ENCODE peak calls at places on chromosomes 13 and 19, in nine cellular contexts. One of them, this sample, is unnamed.

GRCh38 chr13:44421853-44422525 is 48.4 kb downstream of the SERP2 start:
- DNase-seq in uterus: no peak
- DNase-seq in ovary: no peak
- DNase-seq in IMR-90: no peak
- DNase-seq in Peyer's patch: no peak
- DNase-seq in thyroid gland: no peak
- DNase-seq in A549: no peak
- DNase-seq in adrenal gland: no peak
- DNase-seq in upper lobe of left lung: no peak
- DNase-seq in this sample: no peak

GRCh38 chr13:112457485-112457884 is 81.3 kb downstream of the SPACA7 start:
- DNase-seq in uterus: no peak
- DNase-seq in ovary: no peak
- DNase-seq in IMR-90: no peak
- DNase-seq in Peyer's patch: no peak
- DNase-seq in thyroid gland: no peak
- DNase-seq in A549: no peak
- DNase-seq in adrenal gland: no peak
- DNase-seq in upper lobe of left lung: peak; percentile 12
- DNase-seq in this sample: no peak

GRCh38 chr19:2902590-2903218 is 2.0 kb downstream of the ZNF57 start:
- DNase-seq in uterus: no peak
- DNase-seq in ovary: no peak
- DNase-seq in IMR-90: no peak
- DNase-seq in Peyer's patch: no peak
- DNase-seq in thyroid gland: no peak
- DNase-seq in A549: no peak
- DNase-seq in adrenal gland: no peak
- DNase-seq in upper lobe of left lung: no peak
- DNase-seq in this sample: no peak

GRCh38 chr19:10752237-10752912 is 34.5 kb downstream of the DNM2 start:
- DNase-seq in uterus: no peak
- DNase-seq in ovary: no peak
- DNase-seq in IMR-90: no peak
- DNase-seq in Peyer's patch: no peak
- DNase-seq in thyroid gland: no peak
- DNase-seq in A549: no peak
- DNase-seq in adrenal gland: peak; percentile 20
- DNase-seq in upper lobe of left lung: no peak
- DNase-seq in this sample: no peak

GRCh38 chr19:6678690-6679109 is 8.7 kb upstream of the TNFSF14 start:
- DNase-seq in uterus: no peak
- DNase-seq in ovary: no peak
- DNase-seq in IMR-90: no peak
- DNase-seq in Peyer's patch: no peak
- DNase-seq in thyroid gland: no peak
- DNase-seq in A549: no peak
- DNase-seq in adrenal gland: no peak
- DNase-seq in upper lobe of left lung: no peak
- DNase-seq in this sample: no peak

GRCh38 chr19:54418030-54418929 is 3.0 kb downstream of the TTYH1 start:
- DNase-seq in uterus: no peak
- DNase-seq in ovary: no peak
- DNase-seq in IMR-90: peak; percentile 19
- DNase-seq in Peyer's patch: no peak
- DNase-seq in thyroid gland: no peak
- DNase-seq in A549: no peak
- DNase-seq in adrenal gland: no peak
- DNase-seq in upper lobe of left lung: no peak
- DNase-seq in this sample: no peak

GRCh38 chr19:7928741-7929701 is 3.1 kb upstream of the CTXN1 start:
- DNase-seq in uterus: peak; percentile 88
- DNase-seq in ovary: peak; percentile 84
- DNase-seq in IMR-90: peak; percentile 88
- DNase-seq in Peyer's patch: no peak
- DNase-seq in thyroid gland: peak; percentile 39
- DNase-seq in A549: peak; percentile 43
- DNase-seq in adrenal gland: peak; percentile 70
- DNase-seq in upper lobe of left lung: no peak
- DNase-seq in this sample: no peak

GRCh38 chr19:55152017-55152416 is 3.0 kb upstream of the TNNT1 start:
- DNase-seq in uterus: no peak
- DNase-seq in ovary: no peak
- DNase-seq in IMR-90: no peak
- DNase-seq in Peyer's patch: no peak
- DNase-seq in thyroid gland: no peak
- DNase-seq in A549: no peak
- DNase-seq in adrenal gland: no peak
- DNase-seq in upper lobe of left lung: no peak
- DNase-seq in this sample: no peak

GRCh38 chr19:3363841-3364500 is 2.4 kb upstream of the NFIC start:
- DNase-seq in uterus: no peak
- DNase-seq in ovary: peak; percentile 37
- DNase-seq in IMR-90: no peak
- DNase-seq in Peyer's patch: no peak
- DNase-seq in thyroid gland: no peak
- DNase-seq in A549: no peak
- DNase-seq in adrenal gland: peak; percentile 31
- DNase-seq in upper lobe of left lung: no peak
- DNase-seq in this sample: no peak

GRCh38 chr19:35963514-35963913 is 27.3 kb downstream of the LRFN3 start:
- DNase-seq in uterus: no peak
- DNase-seq in ovary: peak; percentile 59
- DNase-seq in IMR-90: peak; percentile 56
- DNase-seq in Peyer's patch: no peak
- DNase-seq in thyroid gland: peak; percentile 20
- DNase-seq in A549: peak; percentile 70
- DNase-seq in adrenal gland: peak; percentile 58
- DNase-seq in upper lobe of left lung: no peak
- DNase-seq in this sample: no peak

GRCh38 chr19:27793128-27793643 is 1419.8 kb downstream of the UQCRFS1 start:
- DNase-seq in uterus: peak; percentile 60
- DNase-seq in ovary: no peak
- DNase-seq in IMR-90: peak; percentile 58
- DNase-seq in Peyer's patch: peak; percentile 81
- DNase-seq in thyroid gland: peak; percentile 86
- DNase-seq in A549: peak; percentile 97
- DNase-seq in adrenal gland: peak; percentile 68
- DNase-seq in upper lobe of left lung: peak; percentile 87
- DNase-seq in this sample: peak; percentile 88

GRCh38 chr19:16076958-16077611 is 790 bp downstream of the TPM4 start:
- DNase-seq in uterus: peak; percentile 61
- DNase-seq in ovary: peak; percentile 77
- DNase-seq in IMR-90: no peak
- DNase-seq in Peyer's patch: peak; percentile 77
- DNase-seq in thyroid gland: peak; percentile 40
- DNase-seq in A549: no peak
- DNase-seq in adrenal gland: peak; percentile 61
- DNase-seq in upper lobe of left lung: peak; percentile 67
- DNase-seq in this sample: peak; percentile 73

GRCh38 chr13:22091222-22091970 is 420.5 kb downstream of the FGF9 start:
- DNase-seq in uterus: peak; percentile 30
- DNase-seq in ovary: no peak
- DNase-seq in IMR-90: peak; percentile 79
- DNase-seq in Peyer's patch: no peak
- DNase-seq in thyroid gland: no peak
- DNase-seq in A549: no peak
- DNase-seq in adrenal gland: no peak
- DNase-seq in upper lobe of left lung: no peak
- DNase-seq in this sample: no peak

GRCh38 chr13:85521586-85521985 is 277.6 kb downstream of the SLITRK6 start:
- DNase-seq in uterus: no peak
- DNase-seq in ovary: no peak
- DNase-seq in IMR-90: no peak
- DNase-seq in Peyer's patch: no peak
- DNase-seq in thyroid gland: no peak
- DNase-seq in A549: no peak
- DNase-seq in adrenal gland: no peak
- DNase-seq in upper lobe of left lung: no peak
- DNase-seq in this sample: no peak

GRCh38 chr13:112587767-112588489 is at the start of gene TUBGCP3:
- DNase-seq in uterus: peak; percentile 70
- DNase-seq in ovary: peak; percentile 86
- DNase-seq in IMR-90: peak; percentile 78
- DNase-seq in Peyer's patch: peak; percentile 88
- DNase-seq in thyroid gland: peak; percentile 80
- DNase-seq in A549: peak; percentile 78
- DNase-seq in adrenal gland: peak; percentile 84
- DNase-seq in upper lobe of left lung: peak; percentile 86
- DNase-seq in this sample: peak; percentile 86

GRCh38 chr13:32537580-32538233 is 888 bp downstream of the N4BP2L2 start:
- DNase-seq in uterus: peak; percentile 27
- DNase-seq in ovary: peak; percentile 61
- DNase-seq in IMR-90: no peak
- DNase-seq in Peyer's patch: peak; percentile 56
- DNase-seq in thyroid gland: peak; percentile 21
- DNase-seq in A549: no peak
- DNase-seq in adrenal gland: peak; percentile 44
- DNase-seq in upper lobe of left lung: peak; percentile 36
- DNase-seq in this sample: peak; percentile 38

GRCh38 chr19:37936166-37936565 is 29.2 kb downstream of the SIPA1L3 start:
- DNase-seq in uterus: no peak
- DNase-seq in ovary: no peak
- DNase-seq in IMR-90: no peak
- DNase-seq in Peyer's patch: peak; percentile 64
- DNase-seq in thyroid gland: no peak
- DNase-seq in A549: no peak
- DNase-seq in adrenal gland: no peak
- DNase-seq in upper lobe of left lung: peak; percentile 25
- DNase-seq in this sample: peak; percentile 63

GRCh38 chr19:34317311-34317927 is 47.6 kb upstream of the GPI start:
- DNase-seq in uterus: no peak
- DNase-seq in ovary: no peak
- DNase-seq in IMR-90: no peak
- DNase-seq in Peyer's patch: no peak
- DNase-seq in thyroid gland: peak; percentile 28
- DNase-seq in A549: no peak
- DNase-seq in adrenal gland: no peak
- DNase-seq in upper lobe of left lung: no peak
- DNase-seq in this sample: peak; percentile 28

GRCh38 chr19:34269489-34269888 is 15.1 kb downstream of the GARRE1 start:
- DNase-seq in uterus: no peak
- DNase-seq in ovary: no peak
- DNase-seq in IMR-90: no peak
- DNase-seq in Peyer's patch: no peak
- DNase-seq in thyroid gland: peak; percentile 52
- DNase-seq in A549: no peak
- DNase-seq in adrenal gland: no peak
- DNase-seq in upper lobe of left lung: no peak
- DNase-seq in this sample: no peak

GRCh38 chr13:40781717-40782116 is 7.7 kb upstream of the SLC25A15 start:
- DNase-seq in uterus: no peak
- DNase-seq in ovary: no peak
- DNase-seq in IMR-90: no peak
- DNase-seq in Peyer's patch: no peak
- DNase-seq in thyroid gland: no peak
- DNase-seq in A549: no peak
- DNase-seq in adrenal gland: no peak
- DNase-seq in upper lobe of left lung: no peak
- DNase-seq in this sample: no peak

DNA sequence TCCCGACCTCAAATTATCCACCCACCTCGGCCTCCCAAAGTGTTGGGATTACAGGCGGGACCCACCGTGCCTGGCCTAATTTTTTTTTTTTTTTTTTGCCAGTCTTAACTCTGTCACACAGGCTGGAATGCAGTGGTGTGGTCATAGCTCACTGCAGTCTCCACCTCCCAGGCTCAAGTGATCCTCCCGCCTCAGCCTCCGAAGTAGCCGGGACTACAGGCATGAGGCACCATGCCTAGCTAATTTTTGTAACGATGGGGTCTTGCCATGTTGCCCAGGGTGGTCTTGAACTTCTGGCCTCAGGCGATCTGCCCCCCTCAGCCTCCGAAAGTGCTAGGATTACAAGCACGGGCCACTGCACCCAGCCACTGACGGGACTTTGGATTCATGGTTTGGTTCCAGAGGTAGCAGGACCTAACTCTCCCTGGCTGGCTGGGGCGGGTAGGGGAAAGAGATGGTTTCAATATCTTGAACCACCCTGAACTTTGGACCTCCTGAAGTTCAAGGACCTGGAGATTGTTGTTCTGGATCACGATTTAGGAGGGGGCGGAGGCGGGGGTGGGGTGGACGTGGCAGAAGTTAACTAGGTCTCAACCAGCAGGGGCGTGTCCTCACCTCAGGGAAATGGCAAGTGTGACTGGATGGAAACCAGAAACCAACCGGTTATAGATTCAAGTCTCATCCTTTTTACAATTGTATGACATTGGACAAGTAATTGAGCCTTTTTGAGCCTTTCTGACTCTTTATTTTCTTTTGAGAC is 40.8 kb downstream of the IER2 start:
- DNase-seq in uterus: no peak
- DNase-seq in ovary: no peak
- DNase-seq in IMR-90: no peak
- DNase-seq in Peyer's patch: peak; percentile 89
- DNase-seq in thyroid gland: no peak
- DNase-seq in A549: no peak
- DNase-seq in adrenal gland: no peak
- DNase-seq in upper lobe of left lung: no peak
- DNase-seq in this sample: peak; percentile 82
- H3K27ac ChIP-seq in uterus: no peak overlapping the region
- H3K27ac ChIP-seq in ovary: no peak overlapping the region
- H3K27ac ChIP-seq in IMR-90: no peak overlapping the region
- H3K27ac ChIP-seq in Peyer's patch: no peak overlapping the region
- H3K27ac ChIP-seq in thyroid gland: no peak overlapping the region
- H3K27ac ChIP-seq in A549: no peak overlapping the region
- H3K27ac ChIP-seq in adrenal gland: no peak overlapping the region
- H3K27ac ChIP-seq in upper lobe of left lung: no peak overlapping the region
- H3K27ac ChIP-seq in this sample: peak overlapping the region; percentile 78

GRCh38 chr13:106318941-106319411 is 216.5 kb downstream of the EFNB2 start:
- DNase-seq in uterus: peak; percentile 21
- DNase-seq in ovary: no peak
- DNase-seq in IMR-90: peak; percentile 96
- DNase-seq in Peyer's patch: no peak
- DNase-seq in thyroid gland: peak; percentile 12
- DNase-seq in A549: peak; percentile 4
- DNase-seq in adrenal gland: no peak
- DNase-seq in upper lobe of left lung: peak; percentile 82
- DNase-seq in this sample: no peak
- TF ChIP-seq POLR2A in uterus: no peak
- TF ChIP-seq POLR2A in ovary: no peak
- TF ChIP-seq POLR2A in IMR-90: no peak
- TF ChIP-seq POLR2A in Peyer's patch: no peak
- TF ChIP-seq POLR2A in thyroid gland: no peak
- TF ChIP-seq POLR2A in A549: no peak
- TF ChIP-seq POLR2A in adrenal gland: no peak
- TF ChIP-seq POLR2A in upper lobe of left lung: no peak
- TF ChIP-seq POLR2A in this sample: no peak

GRCh38 chr13:60627071-60627686 is 230.2 kb downstream of the TDRD3 start:
- DNase-seq in uterus: no peak
- DNase-seq in ovary: no peak
- DNase-seq in IMR-90: peak; percentile 3
- DNase-seq in Peyer's patch: no peak
- DNase-seq in thyroid gland: peak; percentile 10
- DNase-seq in A549: peak; percentile 6
- DNase-seq in adrenal gland: no peak
- DNase-seq in upper lobe of left lung: no peak
- DNase-seq in this sample: no peak
- TF ChIP-seq CTCF in uterus: no peak
- TF ChIP-seq CTCF in ovary: no peak
- TF ChIP-seq CTCF in IMR-90: peak; percentile 50
- TF ChIP-seq CTCF in Peyer's patch: no peak
- TF ChIP-seq CTCF in thyroid gland: peak; percentile 30
- TF ChIP-seq CTCF in A549: peak; percentile 41
- TF ChIP-seq CTCF in adrenal gland: peak; percentile 7
- TF ChIP-seq CTCF in upper lobe of left lung: peak; percentile 36
- TF ChIP-seq CTCF in this sample: peak; percentile 25

GRCh38 chr19:32674959-32675719 is at the start of gene ANKRD27:
- DNase-seq in uterus: peak; percentile 97
- DNase-seq in ovary: peak; percentile 99
- DNase-seq in IMR-90: peak; percentile 96
- DNase-seq in Peyer's patch: peak; percentile 99
- DNase-seq in thyroid gland: peak; percentile 98
- DNase-seq in A549: peak; percentile 100
- DNase-seq in adrenal gland: peak; percentile 98
- DNase-seq in upper lobe of left lung: peak; percentile 97
- DNase-seq in this sample: peak; percentile 99
- H3K27ac ChIP-seq in uterus: peak within 1 kb of the TSS; percentile 77
- H3K27ac ChIP-seq in ovary: no peak within 1 kb of the TSS
- H3K27ac ChIP-seq in IMR-90: peak within 1 kb of the TSS; percentile 81
- H3K27ac ChIP-seq in Peyer's patch: peak within 1 kb of the TSS; percentile 93
- H3K27ac ChIP-seq in thyroid gland: peak within 1 kb of the TSS; percentile 63
- H3K27ac ChIP-seq in A549: peak within 1 kb of the TSS; percentile 82
- H3K27ac ChIP-seq in adrenal gland: no peak within 1 kb of the TSS
- H3K27ac ChIP-seq in upper lobe of left lung: peak within 1 kb of the TSS; percentile 85
- H3K27ac ChIP-seq in this sample: peak within 1 kb of the TSS; percentile 86